ENCODE peak calls at places on chromosome 20, in ten cellular contexts. One of them, this sample, is unnamed.

GRCh38 chr20:12023169-12023795 is 105.6 kb downstream of the BTBD3 start:
- DNase-seq in OCI-LY7: peak; percentile 29
- DNase-seq in mammary epithelial cell: no peak
- DNase-seq in adrenal gland: no peak
- DNase-seq in CD8-positive, alpha-beta T cell: no peak
- DNase-seq in esophagus squamous epithelium: no peak
- DNase-seq in astrocyte: no peak
- DNase-seq in cardiac muscle cell: no peak
- DNase-seq in upper lobe of right lung: no peak
- DNase-seq in CD8-positive, alpha-beta memory T cell: no peak
- DNase-seq in this sample: no peak

GRCh38 chr20:59104848-59105247 is 58.8 kb upstream of the ZNF831 start:
- DNase-seq in mammary epithelial cell: no peak
- DNase-seq in CD8-positive, alpha-beta T cell: no peak
- DNase-seq in esophagus squamous epithelium: no peak
- DNase-seq in cardiac muscle cell: no peak
- DNase-seq in OCI-LY7: no peak
- DNase-seq in adrenal gland: no peak
- DNase-seq in upper lobe of right lung: no peak
- DNase-seq in CD8-positive, alpha-beta memory T cell: no peak
- DNase-seq in astrocyte: no peak
- DNase-seq in this sample: no peak

GRCh38 chr20:53220482-53221307 is 248.5 kb downstream of the TSHZ2 start:
- DNase-seq in upper lobe of right lung: no peak
- DNase-seq in esophagus squamous epithelium: no peak
- DNase-seq in cardiac muscle cell: no peak
- DNase-seq in OCI-LY7: no peak
- DNase-seq in astrocyte: peak; percentile 26
- DNase-seq in CD8-positive, alpha-beta T cell: no peak
- DNase-seq in mammary epithelial cell: peak; percentile 25
- DNase-seq in adrenal gland: no peak
- DNase-seq in CD8-positive, alpha-beta memory T cell: no peak
- DNase-seq in this sample: no peak

GRCh38 chr20:19975901-19976300 is 41.3 kb upstream of the NAA20 start:
- DNase-seq in OCI-LY7: no peak
- DNase-seq in CD8-positive, alpha-beta T cell: no peak
- DNase-seq in esophagus squamous epithelium: no peak
- DNase-seq in mammary epithelial cell: peak; percentile 40
- DNase-seq in cardiac muscle cell: peak; percentile 30
- DNase-seq in upper lobe of right lung: no peak
- DNase-seq in CD8-positive, alpha-beta memory T cell: no peak
- DNase-seq in astrocyte: peak; percentile 36
- DNase-seq in adrenal gland: peak; percentile 15
- DNase-seq in this sample: no peak

GRCh38 chr20:49583669-49584417 is 15.9 kb upstream of the PTGIS start:
- DNase-seq in esophagus squamous epithelium: no peak
- DNase-seq in adrenal gland: peak; percentile 81
- DNase-seq in OCI-LY7: no peak
- DNase-seq in upper lobe of right lung: no peak
- DNase-seq in cardiac muscle cell: peak; percentile 94
- DNase-seq in astrocyte: peak; percentile 99
- DNase-seq in CD8-positive, alpha-beta T cell: no peak
- DNase-seq in mammary epithelial cell: peak; percentile 8
- DNase-seq in CD8-positive, alpha-beta memory T cell: no peak
- DNase-seq in this sample: peak; percentile 50

GRCh38 chr20:33644313-33645071 is 17.6 kb upstream of the C20orf144 start:
- DNase-seq in OCI-LY7: no peak
- DNase-seq in cardiac muscle cell: no peak
- DNase-seq in CD8-positive, alpha-beta T cell: no peak
- DNase-seq in upper lobe of right lung: no peak
- DNase-seq in adrenal gland: no peak
- DNase-seq in mammary epithelial cell: no peak
- DNase-seq in astrocyte: no peak
- DNase-seq in CD8-positive, alpha-beta memory T cell: no peak
- DNase-seq in esophagus squamous epithelium: no peak
- DNase-seq in this sample: no peak

GRCh38 chr20:56414842-56415765 is 3.0 kb downstream of the CASS4 start:
- DNase-seq in CD8-positive, alpha-beta T cell: peak; percentile 50
- DNase-seq in CD8-positive, alpha-beta memory T cell: peak; percentile 57
- DNase-seq in upper lobe of right lung: no peak
- DNase-seq in cardiac muscle cell: peak; percentile 69
- DNase-seq in astrocyte: peak; percentile 85
- DNase-seq in adrenal gland: no peak
- DNase-seq in OCI-LY7: no peak
- DNase-seq in mammary epithelial cell: no peak
- DNase-seq in esophagus squamous epithelium: no peak
- DNase-seq in this sample: no peak

GRCh38 chr20:60583741-60584140 is 625.5 kb downstream of the CDH26 start:
- DNase-seq in upper lobe of right lung: no peak
- DNase-seq in adrenal gland: no peak
- DNase-seq in astrocyte: peak; percentile 3
- DNase-seq in esophagus squamous epithelium: no peak
- DNase-seq in mammary epithelial cell: peak; percentile 84
- DNase-seq in cardiac muscle cell: no peak
- DNase-seq in CD8-positive, alpha-beta memory T cell: no peak
- DNase-seq in OCI-LY7: no peak
- DNase-seq in CD8-positive, alpha-beta T cell: no peak
- DNase-seq in this sample: no peak

GRCh38 chr20:54794110-54794509 is 318.7 kb downstream of the DOK5 start:
- DNase-seq in CD8-positive, alpha-beta memory T cell: no peak
- DNase-seq in adrenal gland: no peak
- DNase-seq in OCI-LY7: no peak
- DNase-seq in mammary epithelial cell: no peak
- DNase-seq in CD8-positive, alpha-beta T cell: no peak
- DNase-seq in cardiac muscle cell: no peak
- DNase-seq in esophagus squamous epithelium: no peak
- DNase-seq in upper lobe of right lung: no peak
- DNase-seq in astrocyte: no peak
- DNase-seq in this sample: no peak

GRCh38 chr20:59004763-59005522 is 2.1 kb downstream of the CTSZ start:
- DNase-seq in adrenal gland: peak; percentile 66
- DNase-seq in esophagus squamous epithelium: peak; percentile 38
- DNase-seq in CD8-positive, alpha-beta T cell: peak; percentile 51
- DNase-seq in cardiac muscle cell: no peak
- DNase-seq in CD8-positive, alpha-beta memory T cell: peak; percentile 66
- DNase-seq in mammary epithelial cell: no peak
- DNase-seq in astrocyte: no peak
- DNase-seq in upper lobe of right lung: peak; percentile 87
- DNase-seq in OCI-LY7: peak; percentile 86
- DNase-seq in this sample: peak; percentile 86

GRCh38 chr20:48889155-48889790 is 32.2 kb upstream of the ARFGEF2 start:
- DNase-seq in CD8-positive, alpha-beta T cell: no peak
- DNase-seq in upper lobe of right lung: no peak
- DNase-seq in cardiac muscle cell: no peak
- DNase-seq in mammary epithelial cell: no peak
- DNase-seq in adrenal gland: no peak
- DNase-seq in OCI-LY7: no peak
- DNase-seq in esophagus squamous epithelium: no peak
- DNase-seq in astrocyte: no peak
- DNase-seq in CD8-positive, alpha-beta memory T cell: no peak
- DNase-seq in this sample: no peak

GRCh38 chr20:49366687-49367086 is 88.8 kb upstream of the ZNFX1 start:
- DNase-seq in adrenal gland: no peak
- DNase-seq in mammary epithelial cell: no peak
- DNase-seq in esophagus squamous epithelium: no peak
- DNase-seq in cardiac muscle cell: no peak
- DNase-seq in CD8-positive, alpha-beta memory T cell: no peak
- DNase-seq in CD8-positive, alpha-beta T cell: no peak
- DNase-seq in OCI-LY7: no peak
- DNase-seq in astrocyte: no peak
- DNase-seq in upper lobe of right lung: no peak
- DNase-seq in this sample: no peak

GRCh38 chr20:46252352-46253091 is 55.8 kb downstream of the CDH22 start:
- DNase-seq in astrocyte: no peak
- DNase-seq in CD8-positive, alpha-beta T cell: no peak
- DNase-seq in OCI-LY7: no peak
- DNase-seq in mammary epithelial cell: no peak
- DNase-seq in CD8-positive, alpha-beta memory T cell: no peak
- DNase-seq in esophagus squamous epithelium: no peak
- DNase-seq in adrenal gland: no peak
- DNase-seq in upper lobe of right lung: no peak
- DNase-seq in cardiac muscle cell: no peak
- DNase-seq in this sample: no peak

GRCh38 chr20:63740070-63740500 is 509 bp downstream of the SLC2A4RG start:
- DNase-seq in cardiac muscle cell: peak; percentile 46
- DNase-seq in astrocyte: no peak
- DNase-seq in CD8-positive, alpha-beta memory T cell: peak; percentile 76
- DNase-seq in mammary epithelial cell: no peak
- DNase-seq in OCI-LY7: peak; percentile 70
- DNase-seq in upper lobe of right lung: peak; percentile 82
- DNase-seq in esophagus squamous epithelium: no peak
- DNase-seq in CD8-positive, alpha-beta T cell: peak; percentile 51
- DNase-seq in adrenal gland: peak; percentile 43
- DNase-seq in this sample: peak; percentile 52

GRCh38 chr20:54148947-54149764 is 24.6 kb downstream of the CYP24A1 start:
- DNase-seq in cardiac muscle cell: peak; percentile 7
- DNase-seq in mammary epithelial cell: peak; percentile 27
- DNase-seq in CD8-positive, alpha-beta memory T cell: no peak
- DNase-seq in astrocyte: no peak
- DNase-seq in upper lobe of right lung: no peak
- DNase-seq in adrenal gland: peak; percentile 10
- DNase-seq in OCI-LY7: no peak
- DNase-seq in CD8-positive, alpha-beta T cell: no peak
- DNase-seq in esophagus squamous epithelium: no peak
- DNase-seq in this sample: peak; percentile 83

GRCh38 chr20:21430031-21430430 is 32.7 kb upstream of the NKX2-4 start:
- DNase-seq in CD8-positive, alpha-beta memory T cell: no peak
- DNase-seq in adrenal gland: no peak
- DNase-seq in upper lobe of right lung: no peak
- DNase-seq in astrocyte: no peak
- DNase-seq in OCI-LY7: no peak
- DNase-seq in CD8-positive, alpha-beta T cell: no peak
- DNase-seq in esophagus squamous epithelium: no peak
- DNase-seq in mammary epithelial cell: no peak
- DNase-seq in cardiac muscle cell: no peak
- DNase-seq in this sample: no peak

GRCh38 chr20:20360464-20360863 is 7.4 kb upstream of the INSM1 start:
- DNase-seq in CD8-positive, alpha-beta T cell: no peak
- DNase-seq in CD8-positive, alpha-beta memory T cell: no peak
- DNase-seq in astrocyte: peak; percentile 25
- DNase-seq in cardiac muscle cell: peak; percentile 76
- DNase-seq in OCI-LY7: peak; percentile 39
- DNase-seq in mammary epithelial cell: peak; percentile 60
- DNase-seq in upper lobe of right lung: no peak
- DNase-seq in esophagus squamous epithelium: no peak
- DNase-seq in adrenal gland: peak; percentile 56
- DNase-seq in this sample: peak; percentile 54

GRCh38 chr20:64159711-64160110 is 4.5 kb upstream of the MYT1 start:
- DNase-seq in adrenal gland: no peak
- DNase-seq in mammary epithelial cell: no peak
- DNase-seq in cardiac muscle cell: no peak
- DNase-seq in esophagus squamous epithelium: no peak
- DNase-seq in CD8-positive, alpha-beta T cell: no peak
- DNase-seq in OCI-LY7: no peak
- DNase-seq in CD8-positive, alpha-beta memory T cell: no peak
- DNase-seq in upper lobe of right lung: no peak
- DNase-seq in astrocyte: no peak
- DNase-seq in this sample: no peak

DNA sequence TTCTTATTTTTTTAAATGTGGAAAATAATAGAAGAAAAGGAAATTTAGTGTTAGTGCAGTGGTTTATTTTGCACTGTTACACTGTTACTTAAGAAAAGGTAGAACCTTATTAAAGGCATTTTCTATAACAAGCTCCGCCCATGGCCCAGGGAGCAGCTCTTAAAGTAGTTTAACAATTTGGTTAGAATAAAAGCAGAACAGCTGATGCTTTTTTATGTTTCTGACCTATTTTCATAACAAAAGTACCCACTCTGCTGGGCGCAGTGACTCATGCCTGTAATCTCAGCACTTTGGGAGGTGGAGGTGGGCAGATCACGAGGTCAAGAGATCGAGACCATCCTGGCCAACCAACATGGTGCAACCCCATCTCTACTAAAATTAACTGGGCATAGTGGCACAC is 32.6 kb downstream of the DSTN start:
- DNase-seq in astrocyte: no peak
- DNase-seq in OCI-LY7: no peak
- DNase-seq in upper lobe of right lung: no peak
- DNase-seq in CD8-positive, alpha-beta T cell: no peak
- DNase-seq in adrenal gland: no peak
- DNase-seq in cardiac muscle cell: no peak
- DNase-seq in mammary epithelial cell: no peak
- DNase-seq in esophagus squamous epithelium: no peak
- DNase-seq in CD8-positive, alpha-beta memory T cell: no peak
- DNase-seq in this sample: no peak
- H3K4me1 ChIP-seq in astrocyte: no peaks in the 10 kb centered on the region
- H3K4me1 ChIP-seq in OCI-LY7: no peaks in the 10 kb centered on the region
- H3K4me1 ChIP-seq in upper lobe of right lung: peaks cover 11% of the 10 kb centered on the region
- H3K4me1 ChIP-seq in CD8-positive, alpha-beta T cell: no peaks in the 10 kb centered on the region
- H3K4me1 ChIP-seq in adrenal gland: peaks cover 13% of the 10 kb centered on the region
- H3K4me1 ChIP-seq in cardiac muscle cell: no peaks in the 10 kb centered on the region
- H3K4me1 ChIP-seq in mammary epithelial cell: no peaks in the 10 kb centered on the region
- H3K4me1 ChIP-seq in esophagus squamous epithelium: peaks cover 82% of the 10 kb centered on the region
- H3K4me1 ChIP-seq in CD8-positive, alpha-beta memory T cell: no peaks in the 10 kb centered on the region
- H3K4me1 ChIP-seq in this sample: peaks cover 57% of the 10 kb centered on the region

GRCh38 chr20:62150236-62150575 is 6.6 kb downstream of the SS18L1 start:
- DNase-seq in upper lobe of right lung: no peak
- DNase-seq in CD8-positive, alpha-beta T cell: no peak
- DNase-seq in adrenal gland: no peak
- DNase-seq in cardiac muscle cell: no peak
- DNase-seq in esophagus squamous epithelium: no peak
- DNase-seq in CD8-positive, alpha-beta memory T cell: no peak
- DNase-seq in mammary epithelial cell: no peak
- DNase-seq in astrocyte: no peak
- DNase-seq in OCI-LY7: no peak
- DNase-seq in this sample: no peak
- H3K4me1 ChIP-seq in upper lobe of right lung: peaks cover 20% of the 10 kb centered on the region
- H3K4me1 ChIP-seq in CD8-positive, alpha-beta T cell: peaks cover 4% of the 10 kb centered on the region
- H3K4me1 ChIP-seq in adrenal gland: peaks cover 8% of the 10 kb centered on the region
- H3K4me1 ChIP-seq in cardiac muscle cell: peaks cover 6% of the 10 kb centered on the region
- H3K4me1 ChIP-seq in esophagus squamous epithelium: peaks cover 63% of the 10 kb centered on the region
- H3K4me1 ChIP-seq in CD8-positive, alpha-beta memory T cell: peaks cover under 1% of the 10 kb centered on the region
- H3K4me1 ChIP-seq in mammary epithelial cell: peaks cover 32% of the 10 kb centered on the region
- H3K4me1 ChIP-seq in astrocyte: peaks cover 11% of the 10 kb centered on the region
- H3K4me1 ChIP-seq in OCI-LY7: peaks cover under 1% of the 10 kb centered on the region
- H3K4me1 ChIP-seq in this sample: peaks cover under 1% of the 10 kb centered on the region

GRCh38 chr20:31678389-31679356 is 41.0 kb downstream of the COX4I2 start:
- DNase-seq in esophagus squamous epithelium: no peak
- DNase-seq in CD8-positive, alpha-beta memory T cell: no peak
- DNase-seq in cardiac muscle cell: peak; percentile 67
- DNase-seq in CD8-positive, alpha-beta T cell: no peak
- DNase-seq in upper lobe of right lung: no peak
- DNase-seq in mammary epithelial cell: peak; percentile 65
- DNase-seq in adrenal gland: peak; percentile 72
- DNase-seq in astrocyte: peak; percentile 64
- DNase-seq in OCI-LY7: no peak
- DNase-seq in this sample: no peak
- H3K4me1 ChIP-seq in esophagus squamous epithelium: peaks cover 96% of the 10 kb centered on the region
- H3K4me1 ChIP-seq in CD8-positive, alpha-beta memory T cell: peaks cover 90% of the 10 kb centered on the region
- H3K4me1 ChIP-seq in cardiac muscle cell: peaks cover 51% of the 10 kb centered on the region
- H3K4me1 ChIP-seq in CD8-positive, alpha-beta T cell: peaks cover 54% of the 10 kb centered on the region
- H3K4me1 ChIP-seq in upper lobe of right lung: peaks cover 96% of the 10 kb centered on the region
- H3K4me1 ChIP-seq in mammary epithelial cell: peaks cover 52% of the 10 kb centered on the region
- H3K4me1 ChIP-seq in adrenal gland: peaks cover 92% of the 10 kb centered on the region
- H3K4me1 ChIP-seq in astrocyte: peaks cover 36% of the 10 kb centered on the region
- H3K4me1 ChIP-seq in OCI-LY7: peaks cover 88% of the 10 kb centered on the region
- H3K4me1 ChIP-seq in this sample: peaks cover 22% of the 10 kb centered on the region

DNA sequence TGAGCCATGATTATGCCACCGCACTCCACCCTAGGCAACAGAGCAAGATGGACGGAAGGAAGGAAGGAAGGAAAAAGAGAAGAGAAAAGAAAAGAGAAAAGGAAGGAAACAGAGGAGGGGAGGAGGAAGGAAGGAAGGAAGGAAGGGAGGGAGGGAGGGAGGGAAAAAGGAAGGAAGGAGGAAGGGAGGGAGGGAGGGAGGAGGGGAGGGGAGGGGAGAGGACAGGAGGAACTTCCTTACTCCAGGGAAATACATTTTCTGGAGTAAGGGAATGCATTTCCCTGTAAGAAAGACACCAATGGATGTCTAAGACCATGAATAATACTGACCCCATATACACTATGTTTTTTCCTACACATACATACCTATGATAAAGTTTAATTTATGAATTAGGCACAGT is 93.2 kb upstream of the NFATC2 start:
- DNase-seq in OCI-LY7: no peak
- DNase-seq in esophagus squamous epithelium: no peak
- DNase-seq in upper lobe of right lung: no peak
- DNase-seq in CD8-positive, alpha-beta T cell: no peak
- DNase-seq in CD8-positive, alpha-beta memory T cell: no peak
- DNase-seq in adrenal gland: no peak
- DNase-seq in astrocyte: no peak
- DNase-seq in mammary epithelial cell: no peak
- DNase-seq in cardiac muscle cell: no peak
- DNase-seq in this sample: no peak
- H3K4me1 ChIP-seq in OCI-LY7: peaks cover 5% of the 10 kb centered on the region
- H3K4me1 ChIP-seq in esophagus squamous epithelium: peaks cover 34% of the 10 kb centered on the region
- H3K4me1 ChIP-seq in upper lobe of right lung: peaks cover 16% of the 10 kb centered on the region
- H3K4me1 ChIP-seq in CD8-positive, alpha-beta T cell: peaks cover 5% of the 10 kb centered on the region
- H3K4me1 ChIP-seq in CD8-positive, alpha-beta memory T cell: peaks cover 9% of the 10 kb centered on the region
- H3K4me1 ChIP-seq in adrenal gland: peaks cover 10% of the 10 kb centered on the region
- H3K4me1 ChIP-seq in astrocyte: peaks cover 17% of the 10 kb centered on the region
- H3K4me1 ChIP-seq in mammary epithelial cell: peaks cover 11% of the 10 kb centered on the region
- H3K4me1 ChIP-seq in cardiac muscle cell: peaks cover 7% of the 10 kb centered on the region
- H3K4me1 ChIP-seq in this sample: peaks cover 5% of the 10 kb centered on the region

This sample was measured in transverse colon.